ENCODE peak calls at places on chromosomes 6 and 20, in four cellular contexts. One of them, this sample, is unnamed.
A peak's percentile ranks its signal among the peaks of the same experiment; 100 is the strongest.

GRCh38 chr6:2862712-2863174 is 21.1 kb upstream of the SERPINB1 start:
- DNase-seq in Caco-2: no peak
- DNase-seq in neuronal stem cell: no peak
- DNase-seq in cardiac muscle cell: no peak
- DNase-seq in this sample: no peak

GRCh38 chr6:56026461-56027180 is 151.2 kb upstream of the BMP5 start:
- DNase-seq in Caco-2: no peak
- DNase-seq in neuronal stem cell: no peak
- DNase-seq in cardiac muscle cell: no peak
- DNase-seq in this sample: no peak

GRCh38 chr6:25971187-25971811 is 8.7 kb downstream of the TRIM38 start:
- DNase-seq in neuronal stem cell: no peak
- DNase-seq in Caco-2: peak; percentile 32
- DNase-seq in cardiac muscle cell: no peak
- DNase-seq in this sample: no peak

GRCh38 chr6:116580198-116580597 is 8.9 kb downstream of the RWDD1 start:
- DNase-seq in Caco-2: no peak
- DNase-seq in cardiac muscle cell: no peak
- DNase-seq in neuronal stem cell: no peak
- DNase-seq in this sample: no peak

GRCh38 chr20:24653306-24653705 is 183.9 kb downstream of the SYNDIG1 start:
- DNase-seq in neuronal stem cell: no peak
- DNase-seq in cardiac muscle cell: no peak
- DNase-seq in Caco-2: no peak
- DNase-seq in this sample: no peak

GRCh38 chr6:103210686-103211085 is 1649.0 kb downstream of the HACE1 start:
- DNase-seq in neuronal stem cell: no peak
- DNase-seq in cardiac muscle cell: no peak
- DNase-seq in Caco-2: no peak
- DNase-seq in this sample: no peak

GRCh38 chr20:50308513-50309279 is 118.1 kb downstream of the CEBPB start:
- DNase-seq in cardiac muscle cell: peak; percentile 16
- DNase-seq in Caco-2: no peak
- DNase-seq in neuronal stem cell: no peak
- DNase-seq in this sample: no peak

GRCh38 chr6:56222509-56222908 is 24.9 kb downstream of the COL21A1 start:
- DNase-seq in neuronal stem cell: no peak
- DNase-seq in Caco-2: no peak
- DNase-seq in cardiac muscle cell: no peak
- DNase-seq in this sample: no peak

GRCh38 chr20:41095110-41095969 is 42.0 kb upstream of the PLCG1 start:
- DNase-seq in neuronal stem cell: peak; percentile 51
- DNase-seq in Caco-2: peak; percentile 75
- DNase-seq in cardiac muscle cell: peak; percentile 72
- DNase-seq in this sample: peak; percentile 47

GRCh38 chr6:43838276-43839036 is 68.4 kb downstream of the VEGFA start:
- DNase-seq in cardiac muscle cell: peak; percentile 67
- DNase-seq in neuronal stem cell: no peak
- DNase-seq in Caco-2: peak; percentile 70
- DNase-seq in this sample: peak; percentile 33

GRCh38 chr20:32037929-32038328 is 14.1 kb upstream of the HCK start:
- DNase-seq in cardiac muscle cell: no peak
- DNase-seq in Caco-2: no peak
- DNase-seq in neuronal stem cell: no peak
- DNase-seq in this sample: no peak

GRCh38 chr20:51768759-51769517 is 748 bp upstream of the ATP9A start:
- DNase-seq in cardiac muscle cell: no peak
- DNase-seq in neuronal stem cell: no peak
- DNase-seq in Caco-2: peak; percentile 60
- DNase-seq in this sample: no peak

GRCh38 chr6:18400831-18401446 is 13.8 kb downstream of the RNF144B start:
- DNase-seq in Caco-2: no peak
- DNase-seq in cardiac muscle cell: no peak
- DNase-seq in neuronal stem cell: no peak
- DNase-seq in this sample: no peak

GRCh38 chr6:109978174-109979032 is at the start of gene GPR6:
- DNase-seq in neuronal stem cell: peak; percentile 91
- DNase-seq in Caco-2: peak; percentile 78
- DNase-seq in cardiac muscle cell: peak; percentile 95
- DNase-seq in this sample: peak; percentile 85

GRCh38 chr6:73792738-73793137 is 96.7 kb downstream of the CD109 start:
- DNase-seq in cardiac muscle cell: no peak
- DNase-seq in neuronal stem cell: no peak
- DNase-seq in Caco-2: no peak
- DNase-seq in this sample: no peak
- H3K4me1 ChIP-seq in cardiac muscle cell: no peaks in the 10 kb centered on the region
- H3K4me1 ChIP-seq in neuronal stem cell: peaks cover 2% of the 10 kb centered on the region
- H3K4me1 ChIP-seq in Caco-2: no peaks in the 10 kb centered on the region
- H3K4me1 ChIP-seq in this sample: peaks cover 8% of the 10 kb centered on the region

GRCh38 chr6:22413681-22414305 is 117.0 kb upstream of the PRL start:
- DNase-seq in Caco-2: no peak
- DNase-seq in neuronal stem cell: no peak
- DNase-seq in cardiac muscle cell: no peak
- DNase-seq in this sample: peak; percentile 79

GRCh38 chr6:22412994-22413393 is 116.2 kb upstream of the PRL start:
- DNase-seq in Caco-2: no peak
- DNase-seq in cardiac muscle cell: no peak
- DNase-seq in neuronal stem cell: no peak
- DNase-seq in this sample: peak; percentile 68

GRCh38 chr6:22411408-22412105 is 114.7 kb upstream of the PRL start:
- DNase-seq in neuronal stem cell: no peak
- DNase-seq in Caco-2: no peak
- DNase-seq in cardiac muscle cell: no peak
- DNase-seq in this sample: no peak

GRCh38 chr6:22409487-22409886 is 112.7 kb upstream of the PRL start:
- DNase-seq in cardiac muscle cell: no peak
- DNase-seq in Caco-2: no peak
- DNase-seq in neuronal stem cell: no peak
- DNase-seq in this sample: no peak
- H3K9me3 ChIP-seq in cardiac muscle cell: no peaks in the 10 kb centered on the region
- H3K9me3 ChIP-seq in Caco-2: peaks cover 3% of the 10 kb centered on the region
- H3K9me3 ChIP-seq in neuronal stem cell: peaks cover 5% of the 10 kb centered on the region
- H3K9me3 ChIP-seq in this sample: no peaks in the 10 kb centered on the region

GRCh38 chr6:110980227-110980626 is 1.6 kb upstream of the RPF2 start:
- DNase-seq in neuronal stem cell: no peak
- DNase-seq in Caco-2: no peak
- DNase-seq in cardiac muscle cell: no peak
- DNase-seq in this sample: no peak

GRCh38 chr6:110976575-110976974 is 5.3 kb upstream of the RPF2 start:
- DNase-seq in cardiac muscle cell: no peak
- DNase-seq in neuronal stem cell: no peak
- DNase-seq in Caco-2: no peak
- DNase-seq in this sample: no peak

GRCh38 chr6:110979565-110980096 is 2.2 kb upstream of the RPF2 start:
- DNase-seq in Caco-2: no peak
- DNase-seq in cardiac muscle cell: no peak
- DNase-seq in neuronal stem cell: no peak
- DNase-seq in this sample: no peak

DNA sequence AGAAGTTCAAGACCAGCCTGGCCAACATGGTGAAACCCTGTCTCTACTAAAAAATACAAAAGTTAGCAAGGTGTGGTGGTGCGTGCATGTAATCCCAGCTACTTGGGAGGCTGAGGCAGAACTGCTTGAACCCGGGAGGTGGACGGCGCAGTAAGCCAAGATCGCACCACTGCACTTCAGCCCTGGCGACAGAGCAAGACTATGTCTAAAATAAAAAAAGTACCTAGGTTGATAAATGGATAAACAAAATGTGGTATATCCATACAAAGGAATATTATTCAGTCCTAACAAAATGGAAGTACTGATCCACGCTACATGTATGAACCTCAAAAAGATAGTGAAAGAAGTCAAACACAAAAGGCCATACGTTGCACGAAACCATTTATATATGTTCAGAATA is 1.2 kb upstream of the RPF2 start:
- DNase-seq in neuronal stem cell: no peak
- DNase-seq in Caco-2: no peak
- DNase-seq in cardiac muscle cell: no peak
- DNase-seq in this sample: no peak
- H3K27me3 ChIP-seq in neuronal stem cell: no peaks in the 10 kb centered on the region
- H3K27me3 ChIP-seq in Caco-2: no peaks in the 10 kb centered on the region
- H3K27me3 ChIP-seq in cardiac muscle cell: no peaks in the 10 kb centered on the region
- H3K27me3 ChIP-seq in this sample: no peaks in the 10 kb centered on the region

GRCh38 chr6:159981171-159981571 is 12.3 kb downstream of the IGF2R start:
- DNase-seq in cardiac muscle cell: no peak
- DNase-seq in neuronal stem cell: no peak
- DNase-seq in Caco-2: no peak
- DNase-seq in this sample: no peak
- H3K4me1 ChIP-seq in cardiac muscle cell: peaks cover 28% of the 10 kb centered on the region
- H3K4me1 ChIP-seq in neuronal stem cell: peaks cover 35% of the 10 kb centered on the region
- H3K4me1 ChIP-seq in Caco-2: no peaks in the 10 kb centered on the region
- H3K4me1 ChIP-seq in this sample: peaks cover 15% of the 10 kb centered on the region

This sample was measured in HAP-1.